ENCODE peak calls at places on chromosomes 3 and 15, in nine cellular contexts. K is cardiac muscle cell; F is neuronal stem cell; C is tibial artery; T is Panc1; D is CD8-positive, alpha-beta memory T cell; S is astrocyte; X is right atrium auricular region; U is aorta. Q is an unnamed sample. For H3K4me1, the result is how much of the 10 kb centered on the place peaks cover.

GRCh38 chr3:29937185-29937584 is 656.3 kb downstream of the RBMS3 start:
- DNase-seq in K (peak), F (no peak), C (no peak), T (no peak), D (no peak), S (peak), X (no peak), U (no peak), Q (no peak)

GRCh38 chr3:149441662-149442442 is 32.6 kb upstream of the TM4SF4 start:
- DNase-seq in K (no peak), F (no peak), C (no peak), T (no peak), D (no peak), S (no peak), X (no peak), U (no peak), Q (no peak)

GRCh38 chr3:4493931-4494806 is 1.0 kb downstream of the ITPR1 start:
- DNase-seq in K (peak), F (peak), C (no peak), T (no peak), D (no peak), S (peak), X (peak), U (no peak), Q (peak)

GRCh38 chr15:83845230-83845629 is 191.3 kb downstream of the ADAMTSL3 start:
- DNase-seq in K (peak), F (no peak), C (no peak), T (no peak), D (no peak), S (peak), X (no peak), U (no peak), Q (no peak)

GRCh38 chr15:42707068-42707467 is 29.9 kb downstream of the CDAN1 start:
- DNase-seq in K (peak), F (no peak), C (no peak), T (peak), D (no peak), S (peak), X (no peak), U (no peak), Q (no peak)

GRCh38 chr15:39598958-39599845 is 18.3 kb downstream of the THBS1 start:
- DNase-seq in K (peak), F (no peak), C (no peak), T (no peak), D (no peak), S (no peak), X (no peak), U (no peak), Q (no peak)

GRCh38 chr3:64332461-64333350 is 107.4 kb upstream of the PRICKLE2 start:
- DNase-seq in K (no peak), F (no peak), C (no peak), T (no peak), D (no peak), S (peak), X (no peak), U (no peak), Q (no peak)

GRCh38 chr3:172317984-172318383 is 130.3 kb downstream of the GHSR start:
- DNase-seq in K (peak), F (no peak), C (no peak), T (peak), D (no peak), S (peak), X (no peak), U (peak), Q (no peak)

GRCh38 chr15:26394801-26395200 is 378.1 kb downstream of the GABRB3 start:
- DNase-seq in K (no peak), F (no peak), C (no peak), T (no peak), D (no peak), S (no peak), X (no peak), U (no peak), Q (no peak)

GRCh38 chr3:122003596-122003995 is 18.5 kb downstream of the ILDR1 start:
- DNase-seq in K (no peak), F (no peak), C (no peak), T (no peak), D (no peak), S (no peak), X (no peak), U (no peak), Q (no peak)

GRCh38 chr15:58479941-58480340 is 48.1 kb downstream of the LIPC start:
- DNase-seq in K (no peak), F (no peak), C (no peak), T (no peak), D (no peak), S (peak), X (no peak), U (no peak), Q (no peak)

GRCh38 chr3:175088981-175089380 is 229.8 kb downstream of the NAALADL2 start:
- DNase-seq in K (no peak), F (no peak), C (no peak), T (no peak), D (no peak), S (no peak), X (no peak), U (no peak), Q (no peak)

GRCh38 chr15:80660114-80660513 is 35.0 kb upstream of the ABHD17C start:
- DNase-seq in K (peak), F (peak), C (no peak), T (no peak), D (no peak), S (peak), X (no peak), U (no peak), Q (no peak)

GRCh38 chr3:84960994-84961393 is 2.2 kb downstream of the CADM2 start:
- DNase-seq in K (no peak), F (no peak), C (no peak), T (no peak), D (no peak), S (no peak), X (no peak), U (no peak), Q (no peak)

GRCh38 chr3:197883541-197883940 is 66.4 kb upstream of the RPL35A start:
- DNase-seq in K (no peak), F (no peak), C (no peak), T (no peak), D (no peak), S (no peak), X (no peak), U (no peak), Q (no peak)

GRCh38 chr3:74066456-74066855 is 441.7 kb upstream of the PDZRN3 start:
- DNase-seq in K (no peak), F (peak), C (no peak), T (no peak), D (no peak), S (no peak), X (no peak), U (no peak), Q (no peak)

GRCh38 chr15:93067649-93068085 is 21.3 kb downstream of the RGMA start:
- DNase-seq in K (no peak), F (no peak), C (peak), T (no peak), D (no peak), S (no peak), X (no peak), U (no peak), Q (no peak)

GRCh38 chr15:93066834-93067648 is 22.0 kb downstream of the RGMA start:
- DNase-seq in K (peak), F (no peak), C (peak), T (no peak), D (no peak), S (no peak), X (no peak), U (no peak), Q (no peak)

GRCh38 chr15:93063796-93064690 is 25.0 kb downstream of the RGMA start:
- DNase-seq in K (no peak), F (no peak), C (no peak), T (no peak), D (no peak), S (no peak), X (no peak), U (no peak), Q (no peak)

GRCh38 chr15:93065641-93066045 is 23.4 kb downstream of the RGMA start:
- DNase-seq in K (no peak), F (no peak), C (no peak), T (no peak), D (no peak), S (no peak), X (no peak), U (no peak), Q (no peak)

DNA sequence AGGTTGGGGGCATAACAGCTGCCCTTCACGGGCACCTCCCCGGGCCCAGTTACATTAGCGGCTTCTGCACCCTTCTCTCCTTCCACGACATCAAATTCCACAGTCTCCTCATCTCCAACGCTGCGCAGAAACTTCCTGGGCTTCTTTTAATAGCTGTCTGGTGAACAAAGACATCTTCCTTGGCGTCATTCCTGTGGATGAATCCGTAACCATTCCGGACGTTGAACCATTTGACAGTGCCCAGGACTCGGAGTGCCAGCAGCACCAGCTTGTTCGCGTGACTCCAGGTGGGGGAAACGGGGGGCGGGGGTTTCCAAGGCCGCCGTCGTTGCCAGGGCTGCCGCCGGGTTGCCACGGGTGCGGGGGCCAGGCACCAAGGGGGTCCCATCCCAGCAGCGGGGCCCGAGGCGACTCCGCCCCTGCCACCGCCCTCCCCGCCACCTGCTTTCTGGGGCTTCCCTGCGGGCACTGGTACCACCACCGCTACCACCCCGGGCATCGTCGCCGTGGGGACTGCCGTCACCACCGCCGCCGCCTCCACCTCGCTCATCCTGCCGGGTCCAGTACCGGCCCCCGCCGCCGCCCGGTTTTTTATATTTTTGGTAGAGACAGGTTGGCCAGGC is 22.8 kb downstream of the RGMA start:
- DNase-seq in K (no peak), F (no peak), C (peak), T (no peak), D (no peak), S (no peak), X (no peak), U (no peak), Q (no peak)
- H3K4me1 ChIP-seq in K (under half), F (under half), C (half or more), T (under half), D (under half), S (under half), X (half or more), U (under half), Q (under half)

DNA sequence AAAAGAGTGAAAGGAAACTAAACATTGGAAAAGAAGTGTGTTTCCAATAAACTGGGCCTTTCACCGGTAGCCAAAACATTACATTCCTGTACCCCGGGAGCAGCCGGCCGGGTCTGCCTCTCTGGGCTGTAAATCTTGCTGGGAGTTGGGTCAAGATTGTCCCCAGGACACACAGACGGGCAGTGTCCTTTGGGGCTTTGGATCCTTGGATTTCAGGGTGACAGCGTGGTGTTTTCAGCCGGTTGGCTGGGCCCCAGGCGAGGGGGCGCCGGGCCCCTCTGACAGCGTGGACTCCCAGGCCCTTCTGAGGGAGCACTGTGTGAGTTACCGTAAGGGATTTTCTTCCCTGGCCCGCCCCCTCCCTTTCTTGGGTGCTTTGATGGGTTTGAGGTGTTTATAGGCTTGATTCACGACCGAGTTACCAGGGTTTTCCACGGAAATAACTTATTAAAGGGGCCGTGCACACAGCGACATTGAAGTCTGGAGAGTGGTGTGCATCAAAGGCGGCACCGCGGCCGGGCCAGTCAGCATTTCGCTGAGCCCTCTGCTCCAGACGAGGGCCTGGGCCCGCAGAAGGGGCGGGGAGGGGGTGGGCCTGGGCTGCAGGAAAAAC is 27.4 kb downstream of the SMAD6 start:
- DNase-seq in K (no peak), F (no peak), C (no peak), T (no peak), D (no peak), S (peak), X (no peak), U (no peak), Q (no peak)
- H3K4me1 ChIP-seq in K (under half), F (under half), C (half or more), T (half or more), D (under half), S (under half), X (under half), U (under half), Q (under half)

GRCh38 chr3:112354642-112355333 is 21.8 kb downstream of the CD200 start:
- DNase-seq in K (no peak), F (no peak), C (no peak), T (no peak), D (no peak), S (no peak), X (no peak), U (no peak), Q (no peak)

GRCh38 chr3:112351823-112352222 is 18.9 kb downstream of the CD200 start:
- DNase-seq in K (no peak), F (no peak), C (no peak), T (no peak), D (no peak), S (no peak), X (no peak), U (no peak), Q (no peak)

GRCh38 chr3:112351036-112351435 is 18.1 kb downstream of the CD200 start:
- DNase-seq in K (no peak), F (peak), C (no peak), T (no peak), D (no peak), S (no peak), X (no peak), U (no peak), Q (no peak)

GRCh38 chr3:112353365-112353764 is 20.4 kb downstream of the CD200 start:
- DNase-seq in K (no peak), F (no peak), C (no peak), T (no peak), D (no peak), S (no peak), X (no peak), U (no peak), Q (no peak)

GRCh38 chr3:112352720-112353119 is 19.8 kb downstream of the CD200 start:
- DNase-seq in K (no peak), F (no peak), C (no peak), T (no peak), D (no peak), S (no peak), X (no peak), U (no peak), Q (no peak)
- H3K4me1 ChIP-seq in K (under half), F (under half), C (under half), T (under half), D (under half), S (under half), X (under half), U (under half), Q (under half)

GRCh38 chr15:64847876-64848716 is 6.4 kb downstream of the PLEKHO2 start:
- DNase-seq in K (no peak), F (no peak), C (no peak), T (no peak), D (no peak), S (no peak), X (no peak), U (no peak), Q (no peak)
- H3K4me1 ChIP-seq in K (under half), F (under half), C (half or more), T (under half), D (under half), S (under half), X (half or more), U (under half), Q (under half)